ENCODE peak calls at places on chromosomes 11 and 22, in six cellular contexts. X, C, G, R, Y and E are unnamed samples.

GRCh38 chr11:9859491-9860305 is 195.8 kb downstream of the SWAP70 start:
- DNase-seq in C (no peak), G (no peak), X (no peak), R (peak; percentile 64), Y (no peak), E (no peak)

GRCh38 chr11:9741260-9741659 is 77.4 kb downstream of the SWAP70 start:
- DNase-seq in X (no peak), R (no peak), Y (no peak), C (no peak), G (no peak), E (no peak)

GRCh38 chr22:37061611-37062365 is 10.2 kb downstream of the KCTD17 start:
- DNase-seq in G (no peak), X (no peak), R (no peak), Y (no peak), C (no peak), E (no peak)

GRCh38 chr11:35859311-35859710 is 84.6 kb upstream of the LDLRAD3 start:
- DNase-seq in R (no peak), Y (no peak), C (no peak), X (no peak), G (no peak), E (no peak)

GRCh38 chr11:84384637-84385227 is 1098.6 kb upstream of the CCDC90B start:
- DNase-seq in Y (peak; percentile 14), G (peak; percentile 42), R (peak; percentile 21), X (no peak), C (no peak), E (peak; percentile 10)

GRCh38 chr11:30706276-30706675 is 120.1 kb upstream of the MPPED2 start:
- DNase-seq in G (no peak), X (no peak), Y (no peak), R (no peak), C (no peak), E (no peak)

GRCh38 chr11:59475176-59475575 is 2.1 kb downstream of the OR4D10 start:
- DNase-seq in X (no peak), Y (no peak), C (no peak), G (no peak), R (no peak), E (no peak)

GRCh38 chr22:27726726-27727449 is 74.7 kb downstream of the MN1 start:
- DNase-seq in R (no peak), G (no peak), C (no peak), X (peak; percentile 85), Y (peak; percentile 96), E (peak; percentile 67)

GRCh38 chr11:62644220-62644619 is 2.2 kb downstream of the GANAB start:
- DNase-seq in C (no peak), Y (no peak), R (no peak), G (no peak), X (no peak), E (no peak)

DNA sequence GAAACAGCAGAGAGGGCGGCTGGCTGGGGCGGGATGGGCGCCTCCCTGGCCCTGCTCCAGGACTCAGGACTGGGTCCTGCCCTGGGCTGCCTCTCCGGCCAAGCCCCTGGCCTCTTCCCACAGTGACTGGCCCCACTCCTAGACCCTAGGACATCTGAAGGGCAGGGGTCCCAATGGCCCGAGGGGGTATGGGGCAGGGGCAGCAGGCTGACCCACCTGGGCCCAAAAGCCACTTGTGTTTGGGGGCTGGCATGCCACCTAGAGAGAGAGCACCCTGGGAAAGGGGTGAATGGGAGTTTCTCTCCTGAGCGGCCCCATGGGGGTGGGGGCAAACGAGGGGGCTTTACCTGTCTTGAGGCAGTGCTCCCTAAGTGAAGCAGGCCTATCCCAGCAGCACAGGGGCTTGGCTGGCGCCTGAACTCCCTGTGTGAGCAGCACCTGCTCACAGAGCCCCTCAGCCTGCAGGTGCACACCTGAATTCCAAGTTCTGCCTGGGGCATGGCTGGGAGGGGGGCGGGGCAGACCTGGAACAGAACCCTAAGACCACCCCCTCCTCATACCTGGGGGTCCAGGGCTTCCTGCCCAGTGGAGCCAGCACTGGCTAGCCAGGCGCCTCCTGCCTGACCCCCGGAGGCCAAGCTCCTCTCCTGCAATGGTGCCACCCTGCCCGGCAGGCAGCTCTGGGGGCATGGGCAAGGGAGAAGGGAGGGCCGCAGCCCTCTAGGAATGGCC is 16.9 kb downstream of the DUSP8 start:
- DNase-seq in G (peak; percentile 65), Y (no peak), X (no peak), R (no peak), C (no peak), E (no peak)
- TF ChIP-seq CTCF in G (no peak), Y (no peak), X (no peak), R (no peak), C (no peak), E (no peak)

GRCh38 chr11:16815047-16815767 is 76.8 kb downstream of the C11orf58 start:
- DNase-seq in G (peak; percentile 74), C (no peak), Y (no peak), R (no peak), X (peak; percentile 82), E (no peak)
- TF ChIP-seq CTCF in G (no peak), C (no peak), Y (no peak), R (no peak), X (no peak), E (no peak)

GRCh38 chr11:102780491-102780918 is at the start of gene MMP10:
- DNase-seq in G (no peak), C (no peak), R (no peak), X (no peak), Y (no peak), E (peak; percentile 50)
- TF ChIP-seq CTCF in G (no peak), C (peak; percentile 78), R (peak; percentile 37), X (no peak), Y (peak; percentile 60), E (peak; percentile 65)

GRCh38 chr22:22105364-22105763 is 122.8 kb upstream of the TOP3B start:
- DNase-seq in G (no peak), X (no peak), Y (no peak), R (no peak), C (no peak), E (no peak)
- TF ChIP-seq CTCF in G (no peak), X (no peak), Y (no peak), R (no peak), C (no peak), E (no peak)

DNA sequence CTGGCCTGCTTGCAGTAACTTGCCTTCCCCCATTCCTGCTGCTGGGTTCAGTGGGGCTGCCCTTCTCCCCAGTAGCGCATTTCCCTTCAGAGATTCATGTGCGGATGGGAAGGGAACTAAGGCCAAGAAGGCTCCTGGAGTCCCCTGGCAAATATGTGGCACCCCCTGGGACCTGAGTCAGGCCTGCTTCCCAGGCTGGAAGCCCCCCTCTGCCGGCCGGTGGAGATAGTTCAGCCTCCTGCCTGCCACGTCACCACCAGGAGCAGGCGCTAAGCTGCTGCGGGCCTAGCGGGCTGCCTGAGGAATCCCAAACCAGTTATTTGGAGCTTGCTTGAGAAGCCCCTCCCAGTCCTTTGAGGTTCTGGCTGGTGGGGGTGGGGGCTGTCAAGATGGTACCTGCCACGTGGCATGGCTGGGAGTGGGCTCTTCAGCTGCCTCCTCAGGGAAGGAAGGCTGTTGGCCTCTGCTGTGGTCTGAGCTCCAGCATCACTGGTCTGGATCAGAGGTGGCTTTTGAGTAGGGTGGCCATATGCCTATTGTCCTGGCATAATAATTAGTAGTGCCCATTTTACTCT is 2.0 kb downstream of the SERPINH1 start:
- DNase-seq in X (peak; percentile 92), R (peak; percentile 67), C (no peak), Y (no peak), G (no peak), E (peak; percentile 58)
- TF ChIP-seq CTCF in X (peak; percentile 54), R (peak; percentile 79), C (peak; percentile 39), Y (peak; percentile 67), G (no peak), E (peak; percentile 61)

DNA sequence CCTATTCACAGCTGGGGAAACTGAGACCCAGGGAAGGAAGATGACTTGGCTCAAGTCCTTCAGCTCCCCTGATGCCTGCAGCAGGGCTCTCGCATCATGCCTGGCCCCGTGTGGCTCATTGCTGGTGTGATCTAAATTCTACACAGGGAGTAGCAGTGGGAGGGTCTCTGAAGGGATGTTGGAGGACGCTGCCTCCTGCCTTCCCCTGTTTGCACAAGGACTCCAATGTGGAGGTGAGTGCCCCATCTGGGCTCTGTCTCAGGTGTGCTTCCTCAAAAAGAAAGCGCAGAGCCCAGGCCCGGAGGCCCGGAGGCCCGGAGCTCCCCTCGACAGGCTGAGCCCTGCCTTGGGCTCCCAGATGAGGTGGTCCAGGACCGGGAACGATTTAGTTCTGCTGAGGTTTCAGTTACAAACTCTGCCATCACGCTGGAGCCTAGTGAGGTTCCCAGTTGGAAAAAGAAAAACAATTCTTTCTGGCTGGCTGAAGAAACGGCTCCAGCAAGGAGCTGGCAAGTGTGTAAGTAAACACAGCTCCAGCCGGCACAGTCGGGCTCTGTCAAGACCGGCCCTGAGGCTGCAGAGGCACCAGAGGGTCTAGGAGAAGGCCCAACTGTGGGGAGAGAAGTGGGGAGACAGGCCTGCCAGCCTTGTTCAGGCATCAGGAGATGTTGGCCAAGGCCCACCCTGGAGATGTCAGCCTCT is 49.8 kb downstream of the NAT10 start:
- DNase-seq in G (no peak), Y (no peak), X (no peak), R (no peak), C (no peak), E (no peak)
- TF ChIP-seq CTCF in G (no peak), Y (no peak), X (no peak), R (no peak), C (no peak), E (no peak)